ENCODE peak calls at places on chromosome X, in six cellular contexts. I is IMR-90, N is PC-3, V is HCT116, O is astrocyte, F is fibroblast of lung. H is an unnamed sample. For H4K20me1, the result is how much of the 10 kb centered on the place peaks cover.

GRCh38 chrX:132077414-132077813 is 50.4 kb downstream of the FRMD7 start:
- DNase-seq in I (no peak), N (no peak), V (no peak), O (no peak), F (no peak), H (no peak)

GRCh38 chrX:16196829-16197228 is 29.5 kb downstream of the MAGEB17 start:
- DNase-seq in I (no peak), N (no peak), V (no peak), O (no peak), F (no peak), H (no peak)

GRCh38 chrX:17750436-17750835 is 13.1 kb downstream of the SCML1 start:
- DNase-seq in I (no peak), N (no peak), V (no peak), O (no peak), F (no peak), H (no peak)

GRCh38 chrX:3962511-3963350 is 249.3 kb upstream of the PRKX start:
- DNase-seq in I (peak), N (peak), V (no peak), O (no peak), F (peak), H (peak)

GRCh38 chrX:120446503-120446902 is 22.6 kb downstream of the LAMP2 start:
- DNase-seq in I (peak), N (peak), V (no peak), O (peak), F (peak), H (no peak)

GRCh38 chrX:12080265-12080664 is 58.0 kb upstream of the FRMPD4 start:
- DNase-seq in I (peak), N (peak), V (no peak), O (peak), F (peak), H (peak)

GRCh38 chrX:107421337-107421736 is 28.1 kb upstream of the FRMPD3 start:
- DNase-seq in I (no peak), N (no peak), V (no peak), O (no peak), F (no peak), H (no peak)

GRCh38 chrX:148043456-148043855 is 62.3 kb downstream of the FMR1NB start:
- DNase-seq in I (peak), N (peak), V (no peak), O (peak), F (peak), H (no peak)

GRCh38 chrX:54909941-54910340 is 10.7 kb upstream of the TRO start:
- DNase-seq in I (no peak), N (no peak), V (no peak), O (no peak), F (no peak), H (no peak)

GRCh38 chrX:21658746-21659145 is 616 bp upstream of the KLHL34 start:
- DNase-seq in I (no peak), N (no peak), V (no peak), O (no peak), F (no peak), H (no peak)

GRCh38 chrX:56787734-56788152 is 58.7 kb downstream of the NBDY start:
- DNase-seq in I (no peak), N (no peak), V (no peak), O (no peak), F (no peak), H (no peak)

GRCh38 chrX:118694628-118695027 is 32.8 kb upstream of the IL13RA1 start:
- DNase-seq in I (no peak), N (no peak), V (no peak), O (no peak), F (peak), H (no peak)

GRCh38 chrX:20361081-20361889 is 94.6 kb upstream of the RPS6KA3 start:
- DNase-seq in I (peak), N (no peak), V (no peak), O (peak), F (peak), H (no peak)

DNA sequence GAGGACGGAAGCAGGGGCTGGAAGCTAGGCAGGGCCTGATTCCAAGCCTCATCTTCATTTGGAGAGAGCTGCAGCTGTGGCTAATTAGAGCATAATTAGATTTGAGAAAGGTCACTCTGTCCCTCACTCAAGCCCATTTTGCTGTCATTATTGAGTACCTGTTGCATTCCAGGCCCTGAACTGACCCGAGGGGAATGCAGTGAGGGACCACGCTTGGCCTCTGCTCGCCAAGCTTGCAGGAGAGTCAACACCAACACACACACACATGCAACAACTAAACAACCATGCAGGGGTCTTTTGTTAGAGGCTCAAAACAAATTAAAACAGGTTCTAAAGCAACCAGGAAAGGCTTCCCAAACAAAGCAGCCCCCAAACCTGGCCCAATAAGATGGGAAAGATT is 52.7 kb upstream of the MAMLD1 start:
- DNase-seq in I (no peak), N (no peak), V (no peak), O (no peak), F (no peak), H (no peak)
- H3K27ac ChIP-seq in I (no peak), N (no peak), V (no peak), O (no peak), F (no peak), H (no peak)

GRCh38 chrX:45879512-45879911 is 665.7 kb downstream of the ZNF674 start:
- DNase-seq in I (no peak), N (no peak), V (no peak), O (no peak), F (no peak), H (no peak)
- H4K20me1 ChIP-seq in I (under half), N (under half), V (under half), O (under half), F (under half), H (under half)

GRCh38 chrX:48802089-48802812 is 384 bp downstream of the HDAC6 start:
- DNase-seq in I (peak), N (peak), V (peak), O (peak), F (peak), H (peak)

GRCh38 chrX:48800574-48801280 is 1.1 kb upstream of the HDAC6 start:
- DNase-seq in I (no peak), N (peak), V (no peak), O (no peak), F (no peak), H (peak)

GRCh38 chrX:48806088-48806487 is 4.2 kb downstream of the HDAC6 start:
- DNase-seq in I (no peak), N (no peak), V (no peak), O (no peak), F (no peak), H (peak)

GRCh38 chrX:48801281-48802088 is at the start of gene HDAC6:
- DNase-seq in I (peak), N (peak), V (peak), O (peak), F (peak), H (peak)

DNA sequence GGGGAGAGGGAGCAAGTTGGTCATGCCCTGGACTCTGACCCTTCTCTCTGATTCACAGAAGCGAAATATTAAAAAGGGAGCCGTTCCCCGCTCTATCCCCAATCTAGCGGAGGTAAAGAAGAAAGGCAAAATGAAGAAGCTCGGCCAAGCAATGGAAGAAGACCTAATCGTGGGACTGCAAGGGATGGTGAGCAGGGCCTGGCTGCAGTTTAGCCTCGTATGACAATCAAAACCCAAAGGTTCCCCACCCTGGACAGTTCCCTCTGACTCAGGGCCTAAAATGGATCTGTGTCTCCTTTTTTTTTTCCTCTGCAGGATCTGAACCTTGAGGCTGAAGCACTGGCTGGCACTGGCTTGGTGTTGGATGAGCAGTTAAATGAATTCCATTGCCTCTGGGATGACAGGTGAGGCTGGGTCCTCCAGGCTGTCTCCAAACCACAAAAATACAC is 970 bp downstream of the HDAC6 start:
- DNase-seq in I (no peak), N (no peak), V (no peak), O (no peak), F (no peak), H (no peak)
- H3K27ac ChIP-seq in I (peak), N (peak), V (peak), O (peak), F (peak), H (peak)

DNA sequence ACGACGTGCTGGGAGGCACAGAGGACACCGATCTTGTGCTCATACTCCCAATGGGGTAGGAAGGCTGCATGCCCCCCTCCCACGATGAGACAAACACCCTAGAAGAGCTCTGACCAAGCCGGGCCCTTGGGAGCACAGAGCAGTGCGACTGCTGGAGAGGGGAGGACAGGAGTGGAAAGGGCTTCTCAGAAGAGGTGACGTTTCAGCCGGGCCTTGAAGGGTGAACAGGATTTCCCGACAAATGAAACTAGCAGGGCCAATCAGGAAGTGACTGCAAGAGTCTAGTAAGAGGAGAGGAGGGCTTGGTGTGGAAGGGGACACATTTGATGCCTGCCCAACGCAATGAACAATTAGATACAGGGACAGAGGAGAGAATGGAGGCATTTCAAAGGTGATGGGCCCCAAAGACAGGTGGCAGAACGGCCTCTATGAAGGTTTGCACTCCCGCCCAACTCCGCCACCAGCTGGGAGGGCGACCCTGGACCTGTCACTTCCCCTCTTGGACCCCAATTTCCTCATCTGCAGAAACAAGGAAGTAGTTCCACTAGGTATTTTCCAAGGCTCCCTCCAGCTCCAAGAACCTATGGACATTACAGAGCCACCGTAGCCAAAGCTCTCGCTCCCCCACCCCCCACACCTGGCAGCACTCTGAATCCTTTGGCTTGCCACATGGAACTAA is 3.9 kb downstream of the HCFC1 start:
- DNase-seq in I (no peak), N (no peak), V (no peak), O (no peak), F (no peak), H (no peak)
- H4K20me1 ChIP-seq in I (half or more), N (under half), V (under half), O (half or more), F (under half), H (under half)

DNA sequence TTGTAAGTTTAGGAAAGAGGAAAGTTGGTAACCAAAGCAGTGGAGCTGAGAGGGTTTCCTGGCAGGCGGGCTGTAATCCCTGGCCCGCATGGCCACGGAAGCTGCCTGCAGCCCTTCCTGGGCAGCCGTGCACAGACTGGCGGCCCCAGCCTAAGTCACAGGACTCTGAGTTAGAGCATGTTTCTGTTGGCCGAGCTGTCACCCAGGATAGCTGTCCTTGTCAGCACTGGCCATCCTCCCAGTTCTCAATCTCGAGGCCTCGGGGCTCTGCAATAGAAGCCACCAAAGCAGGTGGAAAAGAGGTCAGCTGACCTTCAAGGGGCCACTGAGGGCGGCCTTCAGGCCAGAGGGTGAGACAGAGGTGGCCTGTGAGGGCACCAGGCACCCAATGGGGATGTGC is 20.5 kb downstream of the PNMA6E start:
- DNase-seq in I (no peak), N (no peak), V (no peak), O (no peak), F (no peak), H (no peak)
- H3K27ac ChIP-seq in I (no peak), N (no peak), V (no peak), O (no peak), F (no peak), H (no peak)

GRCh38 chrX:74585766-74586165 is 28.7 kb downstream of the RLIM start:
- DNase-seq in I (no peak), N (no peak), V (no peak), O (no peak), F (no peak), H (no peak)
- H4K20me1 ChIP-seq in I (under half), N (under half), V (under half), O (under half), F (under half), H (under half)

DNA sequence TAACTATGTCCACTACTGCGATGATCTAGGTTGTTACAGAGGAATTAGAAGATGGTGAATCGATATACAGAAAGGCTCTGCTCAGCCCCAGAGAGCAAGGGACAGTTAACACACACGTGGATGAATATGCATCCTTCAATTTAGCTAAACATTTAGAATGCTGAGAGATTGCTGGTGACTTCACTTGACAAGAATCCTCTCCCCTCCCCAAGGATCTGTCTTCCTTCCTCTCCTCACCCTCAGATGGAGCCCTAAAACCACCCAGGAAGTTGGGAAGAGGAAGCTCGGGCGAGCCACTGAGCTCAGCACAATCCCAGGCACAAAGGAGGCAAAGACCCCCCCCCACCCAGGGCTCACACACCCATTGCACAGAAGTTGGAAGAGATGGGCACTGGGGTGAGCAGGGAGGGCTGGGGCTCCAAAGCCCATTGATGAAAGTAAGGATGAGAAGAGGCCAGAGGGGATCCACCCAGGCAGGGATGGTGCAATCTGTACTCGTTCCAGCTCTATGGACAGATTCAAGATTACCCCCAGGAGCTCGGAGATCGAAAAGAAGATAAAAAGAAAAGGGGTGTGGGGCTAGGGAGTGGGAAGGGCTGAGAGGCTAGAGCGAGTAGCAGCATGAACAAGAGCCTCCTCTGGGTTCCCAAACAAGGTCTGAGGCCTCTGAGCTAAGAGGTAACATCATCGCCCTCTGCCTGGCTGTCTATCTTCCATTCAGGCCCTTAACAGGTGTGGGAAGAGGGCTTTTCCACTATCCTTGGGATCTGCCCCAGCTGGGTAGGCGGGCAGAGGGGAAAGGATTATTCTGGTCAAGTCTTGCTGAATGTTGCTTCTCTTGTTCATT is 1.3 kb downstream of the TFE3 start:
- DNase-seq in I (peak), N (peak), V (no peak), O (peak), F (peak), H (peak)
- H3K27ac ChIP-seq in I (peak), N (peak), V (peak), O (peak), F (peak), H (peak)

DNA sequence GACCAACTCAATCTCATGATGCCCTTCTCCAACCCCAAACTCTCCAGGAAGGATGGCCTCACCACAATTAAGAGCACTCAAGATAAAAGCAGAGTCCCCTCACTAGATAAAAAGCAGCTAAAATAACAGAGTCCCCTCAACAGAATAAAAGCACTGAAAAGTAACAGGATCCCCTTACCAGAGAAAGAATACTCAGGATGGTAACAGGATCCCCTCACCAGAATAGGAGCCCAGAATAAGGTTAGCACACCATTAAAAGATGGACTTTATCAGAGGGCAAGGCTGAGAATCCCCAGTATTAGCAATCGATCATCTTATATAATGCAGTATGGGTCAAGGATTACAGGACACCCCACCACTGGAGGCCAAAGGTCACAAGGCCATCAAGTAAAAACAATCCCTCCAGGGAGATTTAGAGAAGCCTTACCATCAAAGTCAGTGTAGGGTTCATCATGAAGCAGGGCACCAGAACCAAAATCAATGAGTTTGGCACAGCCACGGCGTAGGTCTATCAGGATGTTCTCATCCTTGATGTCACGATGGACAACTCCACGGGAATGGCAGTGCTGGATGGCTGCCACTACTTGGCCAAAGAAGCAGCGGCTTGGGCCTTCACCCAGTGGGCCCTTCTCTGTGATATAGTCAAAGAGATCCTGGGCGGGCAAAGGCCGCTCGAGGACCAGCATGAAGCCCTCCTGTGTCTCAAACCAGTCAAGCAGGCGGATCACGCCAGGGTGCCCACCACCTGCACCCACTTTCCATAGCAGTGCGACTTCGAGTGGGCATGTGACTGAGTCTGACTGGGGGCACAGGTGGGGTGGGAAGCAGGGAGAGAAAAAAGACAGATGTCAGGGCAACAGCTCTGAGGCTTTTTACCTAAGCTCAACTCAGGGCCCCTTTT is 3.4 kb upstream of the SLC35A2 start:
- DNase-seq in I (no peak), N (no peak), V (no peak), O (no peak), F (no peak), H (no peak)
- H4K20me1 ChIP-seq in I (under half), N (under half), V (under half), O (under half), F (under half), H (under half)

GRCh38 chrX:40843643-40844042 is 108.3 kb upstream of the MED14 start:
- DNase-seq in I (no peak), N (peak), V (no peak), O (no peak), F (peak), H (no peak)

GRCh38 chrX:40849906-40850672 is 114.7 kb upstream of the MED14 start:
- DNase-seq in I (peak), N (no peak), V (no peak), O (peak), F (peak), H (no peak)

GRCh38 chrX:40845331-40845911 is 110.1 kb upstream of the MED14 start:
- DNase-seq in I (peak), N (peak), V (no peak), O (peak), F (peak), H (no peak)

GRCh38 chrX:40844476-40844875 is 109.1 kb upstream of the MED14 start:
- DNase-seq in I (peak), N (no peak), V (no peak), O (peak), F (peak), H (no peak)
- H3K27ac ChIP-seq in I (peak), N (no peak), V (no peak), O (peak), F (peak), H (no peak)

H was measured in OCI-LY7.